ENCODE peak calls at places on chromosomes 2 and 18, in five cellular contexts. I is CD4-positive, alpha-beta T cell; G is germinal center; M is stimulated activated CD8-positive, alpha-beta memory T cell treated with anti-CD3 and anti-CD28 coated beads, Interleukin-4, amount 100 ng/mL, for 1 hour; W is AG04450. E is an unnamed sample.

GRCh38 chr2:55922488-55922887 is 1.1 kb downstream of the EFEMP1 start:
- DNase-seq in I (no peak), G (no peak), M (no peak), W (no peak), E (no peak)

GRCh38 chr2:221896505-221897151 is 324.5 kb upstream of the EPHA4 start:
- DNase-seq in I (no peak), G (no peak), M (no peak), W (no peak), E (no peak)

GRCh38 chr2:19675856-19676460 is 225.8 kb downstream of the TTC32 start:
- DNase-seq in I (no peak), G (no peak), M (no peak), W (peak; percentile 7), E (no peak)

GRCh38 chr2:15749460-15750432 is 158.1 kb downstream of the DDX1 start:
- DNase-seq in I (no peak), G (no peak), M (no peak), W (no peak), E (no peak)

GRCh38 chr2:237695201-237695780 is 67.9 kb downstream of the LRRFIP1 start:
- DNase-seq in I (no peak), G (no peak), M (no peak), W (peak; percentile 89), E (peak; percentile 76)

GRCh38 chr2:5869871-5870375 is 177.7 kb downstream of the SOX11 start:
- DNase-seq in I (no peak), G (no peak), M (no peak), W (no peak), E (no peak)

GRCh38 chr18:12659904-12660605 is 2.1 kb upstream of the SPIRE1 start:
- DNase-seq in I (no peak), G (peak; percentile 61), M (no peak), W (peak; percentile 29), E (no peak)

GRCh38 chr2:3785220-3785889 is 82.0 kb downstream of the DCDC2C start:
- DNase-seq in I (no peak), G (no peak), M (no peak), W (no peak), E (no peak)

GRCh38 chr18:11865071-11865470 is 13.9 kb downstream of the CHMP1B start:
- DNase-seq in I (no peak), G (no peak), M (no peak), W (no peak), E (no peak)

GRCh38 chr2:8481463-8482009 is 200.3 kb upstream of the ID2 start:
- DNase-seq in I (no peak), G (peak; percentile 35), M (no peak), W (no peak), E (no peak)

GRCh38 chr2:165778653-165779451 is 15.2 kb downstream of the GALNT3 start:
- DNase-seq in I (no peak), G (no peak), M (no peak), W (no peak), E (no peak)

GRCh38 chr2:58237741-58238140 is 3.4 kb downstream of the FANCL start:
- DNase-seq in I (no peak), G (no peak), M (no peak), W (no peak), E (no peak)

GRCh38 chr2:144354953-144355352 is 165.0 kb downstream of the ZEB2 start:
- DNase-seq in I (no peak), G (no peak), M (no peak), W (no peak), E (no peak)

GRCh38 chr2:207008105-207008990 is 69.0 kb downstream of the CPO start:
- DNase-seq in I (no peak), G (no peak), M (no peak), W (no peak), E (no peak)

GRCh38 chr2:235723811-235724465 is 230.1 kb downstream of the AGAP1 start:
- DNase-seq in I (no peak), G (no peak), M (no peak), W (no peak), E (no peak)

GRCh38 chr2:230910546-230911135 is 14.4 kb downstream of the GPR55 start:
- DNase-seq in I (no peak), G (no peak), M (no peak), W (no peak), E (no peak)

E was measured in AG09309.